ENCODE peak calls at places on chromosomes 2 and 18, in seven cellular contexts. One of them, this sample, is unnamed.
A peak's percentile ranks its signal among the peaks of the same experiment; 100 is the strongest.

GRCh38 chr2:50748652-50749174 is 283.2 kb downstream of the NRXN1 start:
- DNase-seq in right atrium auricular region: no peak
- DNase-seq in GM12865: no peak
- DNase-seq in PC-9: no peak
- DNase-seq in AG04450: no peak
- DNase-seq in tibial artery: no peak
- DNase-seq in AG10803: no peak
- DNase-seq in this sample: no peak

GRCh38 chr2:30185175-30185574 is 38.4 kb downstream of the YPEL5 start:
- DNase-seq in right atrium auricular region: no peak
- DNase-seq in GM12865: no peak
- DNase-seq in PC-9: no peak
- DNase-seq in AG04450: peak; percentile 21
- DNase-seq in tibial artery: no peak
- DNase-seq in AG10803: peak; percentile 74
- DNase-seq in this sample: no peak

GRCh38 chr18:30987479-30988241 is 54.9 kb downstream of the DSC3 start:
- DNase-seq in right atrium auricular region: no peak
- DNase-seq in GM12865: peak; percentile 37
- DNase-seq in PC-9: peak; percentile 79
- DNase-seq in AG04450: no peak
- DNase-seq in tibial artery: no peak
- DNase-seq in AG10803: no peak
- DNase-seq in this sample: no peak

GRCh38 chr2:237361194-237361986 is 52.6 kb downstream of the COL6A3 start:
- DNase-seq in right atrium auricular region: no peak
- DNase-seq in GM12865: no peak
- DNase-seq in PC-9: no peak
- DNase-seq in AG04450: no peak
- DNase-seq in tibial artery: no peak
- DNase-seq in AG10803: peak; percentile 59
- DNase-seq in this sample: no peak

GRCh38 chr2:45741451-45741850 is 90.0 kb downstream of the PRKCE start:
- DNase-seq in right atrium auricular region: no peak
- DNase-seq in GM12865: no peak
- DNase-seq in PC-9: no peak
- DNase-seq in AG04450: no peak
- DNase-seq in tibial artery: no peak
- DNase-seq in AG10803: peak; percentile 73
- DNase-seq in this sample: no peak

GRCh38 chr2:126656311-126657145 is 570 bp downstream of the GYPC start:
- DNase-seq in right atrium auricular region: no peak
- DNase-seq in GM12865: peak; percentile 48
- DNase-seq in PC-9: no peak
- DNase-seq in AG04450: no peak
- DNase-seq in tibial artery: no peak
- DNase-seq in AG10803: peak; percentile 58
- DNase-seq in this sample: no peak

GRCh38 chr2:46847185-46847710 is 68.4 kb downstream of the MCFD2 start:
- DNase-seq in right atrium auricular region: peak; percentile 91
- DNase-seq in GM12865: no peak
- DNase-seq in PC-9: peak; percentile 97
- DNase-seq in AG04450: peak; percentile 87
- DNase-seq in tibial artery: peak; percentile 96
- DNase-seq in AG10803: peak; percentile 97
- DNase-seq in this sample: peak; percentile 71

GRCh38 chr18:27014841-27015240 is 149.3 kb upstream of the AQP4 start:
- DNase-seq in right atrium auricular region: no peak
- DNase-seq in GM12865: no peak
- DNase-seq in PC-9: no peak
- DNase-seq in AG04450: no peak
- DNase-seq in tibial artery: no peak
- DNase-seq in AG10803: no peak
- DNase-seq in this sample: no peak

GRCh38 chr2:120736202-120736954 is 710 bp downstream of the GLI2 start:
- DNase-seq in right atrium auricular region: peak; percentile 59
- DNase-seq in GM12865: no peak
- DNase-seq in PC-9: peak; percentile 34
- DNase-seq in AG04450: no peak
- DNase-seq in tibial artery: peak; percentile 79
- DNase-seq in AG10803: no peak
- DNase-seq in this sample: no peak

GRCh38 chr2:190535586-190535985 is 1.1 kb upstream of the NEMP2 start:
- DNase-seq in right atrium auricular region: no peak
- DNase-seq in GM12865: no peak
- DNase-seq in PC-9: no peak
- DNase-seq in AG04450: no peak
- DNase-seq in tibial artery: no peak
- DNase-seq in AG10803: no peak
- DNase-seq in this sample: no peak

GRCh38 chr2:144554811-144555210 is 34.9 kb upstream of the ZEB2 start:
- DNase-seq in right atrium auricular region: no peak
- DNase-seq in GM12865: no peak
- DNase-seq in PC-9: no peak
- DNase-seq in AG04450: no peak
- DNase-seq in tibial artery: no peak
- DNase-seq in AG10803: no peak
- DNase-seq in this sample: no peak

GRCh38 chr18:49072524-49072934 is 121.8 kb upstream of the SMAD7 start:
- DNase-seq in right atrium auricular region: no peak
- DNase-seq in GM12865: no peak
- DNase-seq in PC-9: no peak
- DNase-seq in AG04450: no peak
- DNase-seq in tibial artery: no peak
- DNase-seq in AG10803: peak; percentile 59
- DNase-seq in this sample: no peak

GRCh38 chr2:33167655-33168245 is 221.0 kb downstream of the LTBP1 start:
- DNase-seq in right atrium auricular region: no peak
- DNase-seq in GM12865: no peak
- DNase-seq in PC-9: no peak
- DNase-seq in AG04450: no peak
- DNase-seq in tibial artery: no peak
- DNase-seq in AG10803: peak; percentile 7
- DNase-seq in this sample: no peak

GRCh38 chr2:18991177-18992168 is 366.9 kb downstream of the OSR1 start:
- DNase-seq in right atrium auricular region: peak; percentile 60
- DNase-seq in GM12865: no peak
- DNase-seq in PC-9: peak; percentile 88
- DNase-seq in AG04450: peak; percentile 63
- DNase-seq in tibial artery: peak; percentile 76
- DNase-seq in AG10803: peak; percentile 98
- DNase-seq in this sample: peak; percentile 44

GRCh38 chr2:98924910-98925309 is 11.1 kb downstream of the CRACDL start:
- DNase-seq in right atrium auricular region: no peak
- DNase-seq in GM12865: no peak
- DNase-seq in PC-9: no peak
- DNase-seq in AG04450: no peak
- DNase-seq in tibial artery: no peak
- DNase-seq in AG10803: no peak
- DNase-seq in this sample: no peak

GRCh38 chr2:98921062-98921461 is 15.0 kb downstream of the CRACDL start:
- DNase-seq in right atrium auricular region: no peak
- DNase-seq in GM12865: no peak
- DNase-seq in PC-9: no peak
- DNase-seq in AG04450: no peak
- DNase-seq in tibial artery: peak; percentile 33
- DNase-seq in AG10803: no peak
- DNase-seq in this sample: no peak

GRCh38 chr2:98926601-98927000 is 9.4 kb downstream of the CRACDL start:
- DNase-seq in right atrium auricular region: no peak
- DNase-seq in GM12865: no peak
- DNase-seq in PC-9: no peak
- DNase-seq in AG04450: no peak
- DNase-seq in tibial artery: no peak
- DNase-seq in AG10803: no peak
- DNase-seq in this sample: no peak

GRCh38 chr2:98924038-98924437 is 12.0 kb downstream of the CRACDL start:
- DNase-seq in right atrium auricular region: no peak
- DNase-seq in GM12865: no peak
- DNase-seq in PC-9: no peak
- DNase-seq in AG04450: no peak
- DNase-seq in tibial artery: no peak
- DNase-seq in AG10803: no peak
- DNase-seq in this sample: no peak

DNA sequence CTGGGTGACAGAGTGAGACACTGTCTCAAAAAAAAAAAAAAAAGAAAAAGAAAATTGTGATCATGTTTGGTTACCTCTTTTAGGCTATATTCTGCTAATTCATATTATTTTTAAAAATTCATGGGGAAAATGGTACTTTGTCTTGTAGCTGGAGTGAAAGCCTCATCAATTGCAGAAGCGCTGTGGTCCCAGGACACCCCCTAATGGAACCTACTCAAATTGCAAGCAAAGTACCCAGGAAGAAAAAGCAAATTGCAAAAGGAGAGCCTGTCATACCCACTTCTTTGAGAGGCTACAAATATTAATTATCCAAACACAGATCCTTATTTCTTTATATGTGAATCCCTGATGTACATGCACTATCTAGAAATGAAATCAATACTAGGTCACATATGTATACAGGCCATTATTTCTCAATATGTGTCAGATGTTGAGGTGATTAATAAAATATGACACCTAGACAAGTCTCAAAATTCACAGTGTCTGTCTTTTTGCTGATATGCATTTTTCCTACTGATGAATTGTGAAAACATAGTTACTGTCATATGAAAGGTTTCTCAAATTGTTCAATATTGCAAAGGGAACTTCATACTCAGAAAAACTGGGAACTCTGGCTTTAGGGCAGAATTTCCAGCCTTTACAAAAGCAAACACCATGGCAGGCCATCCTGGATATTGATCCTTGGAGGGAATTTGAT is 12.6 kb downstream of the CRACDL start:
- DNase-seq in right atrium auricular region: no peak
- DNase-seq in GM12865: no peak
- DNase-seq in PC-9: no peak
- DNase-seq in AG04450: no peak
- DNase-seq in tibial artery: no peak
- DNase-seq in AG10803: no peak
- DNase-seq in this sample: no peak
- TF ChIP-seq CTCF in right atrium auricular region: no peak
- TF ChIP-seq CTCF in GM12865: peak; percentile 26
- TF ChIP-seq CTCF in PC-9: peak; percentile 46
- TF ChIP-seq CTCF in AG04450: peak; percentile 27
- TF ChIP-seq CTCF in tibial artery: no peak
- TF ChIP-seq CTCF in AG10803: peak; percentile 3
- TF ChIP-seq CTCF in this sample: peak; percentile 26

GRCh38 chr2:109222825-109223471 is 93.9 kb downstream of the SH3RF3 start:
- DNase-seq in right atrium auricular region: peak; percentile 34
- DNase-seq in GM12865: no peak
- DNase-seq in PC-9: no peak
- DNase-seq in AG04450: no peak
- DNase-seq in tibial artery: no peak
- DNase-seq in AG10803: no peak
- DNase-seq in this sample: no peak
- TF ChIP-seq CTCF in right atrium auricular region: peak; percentile 13
- TF ChIP-seq CTCF in GM12865: no peak
- TF ChIP-seq CTCF in PC-9: no peak
- TF ChIP-seq CTCF in AG04450: no peak
- TF ChIP-seq CTCF in tibial artery: no peak
- TF ChIP-seq CTCF in AG10803: no peak
- TF ChIP-seq CTCF in this sample: no peak

GRCh38 chr2:115183144-115183543 is 740.7 kb downstream of the DPP10 start:
- DNase-seq in right atrium auricular region: no peak
- DNase-seq in GM12865: no peak
- DNase-seq in PC-9: no peak
- DNase-seq in AG04450: no peak
- DNase-seq in tibial artery: no peak
- DNase-seq in AG10803: no peak
- DNase-seq in this sample: no peak
- TF ChIP-seq CTCF in right atrium auricular region: no peak
- TF ChIP-seq CTCF in GM12865: no peak
- TF ChIP-seq CTCF in PC-9: no peak
- TF ChIP-seq CTCF in AG04450: no peak
- TF ChIP-seq CTCF in tibial artery: no peak
- TF ChIP-seq CTCF in AG10803: no peak
- TF ChIP-seq CTCF in this sample: no peak

GRCh38 chr2:74834806-74835755 is 1.2 kb downstream of the HK2 start:
- DNase-seq in right atrium auricular region: peak; percentile 61
- DNase-seq in GM12865: peak; percentile 84
- DNase-seq in PC-9: peak; percentile 64
- DNase-seq in AG04450: no peak
- DNase-seq in tibial artery: no peak
- DNase-seq in AG10803: peak; percentile 15
- DNase-seq in this sample: no peak

GRCh38 chr2:74833418-74834233 is at the start of gene HK2:
- DNase-seq in right atrium auricular region: peak; percentile 83
- DNase-seq in GM12865: peak; percentile 95
- DNase-seq in PC-9: peak; percentile 84
- DNase-seq in AG04450: no peak
- DNase-seq in tibial artery: peak; percentile 94
- DNase-seq in AG10803: peak; percentile 89
- DNase-seq in this sample: no peak

GRCh38 chr2:74841663-74842062 is 7.7 kb downstream of the HK2 start:
- DNase-seq in right atrium auricular region: no peak
- DNase-seq in GM12865: no peak
- DNase-seq in PC-9: no peak
- DNase-seq in AG04450: no peak
- DNase-seq in tibial artery: no peak
- DNase-seq in AG10803: no peak
- DNase-seq in this sample: no peak

GRCh38 chr2:74835831-74836674 is 2.1 kb downstream of the HK2 start:
- DNase-seq in right atrium auricular region: no peak
- DNase-seq in GM12865: peak; percentile 77
- DNase-seq in PC-9: no peak
- DNase-seq in AG04450: no peak
- DNase-seq in tibial artery: no peak
- DNase-seq in AG10803: peak; percentile 39
- DNase-seq in this sample: no peak

GRCh38 chr2:74836675-74837401 is 2.9 kb downstream of the HK2 start:
- DNase-seq in right atrium auricular region: no peak
- DNase-seq in GM12865: no peak
- DNase-seq in PC-9: no peak
- DNase-seq in AG04450: no peak
- DNase-seq in tibial artery: peak; percentile 87
- DNase-seq in AG10803: peak; percentile 6
- DNase-seq in this sample: no peak
- TF ChIP-seq CTCF in right atrium auricular region: no peak
- TF ChIP-seq CTCF in GM12865: no peak
- TF ChIP-seq CTCF in PC-9: peak; percentile 53
- TF ChIP-seq CTCF in AG04450: no peak
- TF ChIP-seq CTCF in tibial artery: no peak
- TF ChIP-seq CTCF in AG10803: no peak
- TF ChIP-seq CTCF in this sample: no peak

GRCh38 chr18:23864620-23865019 is 149.9 kb upstream of the TTC39C start:
- DNase-seq in right atrium auricular region: no peak
- DNase-seq in GM12865: peak; percentile 56
- DNase-seq in PC-9: no peak
- DNase-seq in AG04450: no peak
- DNase-seq in tibial artery: no peak
- DNase-seq in AG10803: no peak
- DNase-seq in this sample: no peak
- TF ChIP-seq CTCF in right atrium auricular region: no peak
- TF ChIP-seq CTCF in GM12865: no peak
- TF ChIP-seq CTCF in PC-9: no peak
- TF ChIP-seq CTCF in AG04450: no peak
- TF ChIP-seq CTCF in tibial artery: no peak
- TF ChIP-seq CTCF in AG10803: no peak
- TF ChIP-seq CTCF in this sample: no peak

This sample was measured in epithelial cell of proximal tubule.